ENCODE peak calls at places on chromosomes 13 and 19, in six cellular contexts. One of them, this sample, is unnamed.

GRCh38 chr13:23730251-23730650 is 158.9 kb downstream of the MIPEP start:
- DNase-seq in brain microvascular endothelial cell: no peak
- DNase-seq in stimulated activated CD8-positive, alpha-beta memory T cell treated with anti-CD3 and anti-CD28 coated beads, Interleukin-4, amount 100 ng/mL, for 24 hours: no peak
- DNase-seq in left colon: no peak
- DNase-seq in nephron progenitor cell: no peak
- DNase-seq in mammary epithelial cell: no peak
- DNase-seq in this sample: no peak

GRCh38 chr13:66805657-66806056 is 424.5 kb downstream of the PCDH9 start:
- DNase-seq in brain microvascular endothelial cell: peak
- DNase-seq in stimulated activated CD8-positive, alpha-beta memory T cell treated with anti-CD3 and anti-CD28 coated beads, Interleukin-4, amount 100 ng/mL, for 24 hours: no peak
- DNase-seq in left colon: no peak
- DNase-seq in nephron progenitor cell: no peak
- DNase-seq in mammary epithelial cell: no peak
- DNase-seq in this sample: no peak

GRCh38 chr13:73677041-73677589 is 457.1 kb downstream of the KLF12 start:
- DNase-seq in brain microvascular endothelial cell: peak
- DNase-seq in stimulated activated CD8-positive, alpha-beta memory T cell treated with anti-CD3 and anti-CD28 coated beads, Interleukin-4, amount 100 ng/mL, for 24 hours: no peak
- DNase-seq in left colon: no peak
- DNase-seq in nephron progenitor cell: no peak
- DNase-seq in mammary epithelial cell: peak
- DNase-seq in this sample: no peak

GRCh38 chr19:45352471-45352870 is 11.9 kb downstream of the KLC3 start:
- DNase-seq in brain microvascular endothelial cell: no peak
- DNase-seq in stimulated activated CD8-positive, alpha-beta memory T cell treated with anti-CD3 and anti-CD28 coated beads, Interleukin-4, amount 100 ng/mL, for 24 hours: no peak
- DNase-seq in left colon: no peak
- DNase-seq in nephron progenitor cell: no peak
- DNase-seq in mammary epithelial cell: no peak
- DNase-seq in this sample: peak

GRCh38 chr13:51562011-51562671 is 22.1 kb upstream of the WDFY2 start:
- DNase-seq in brain microvascular endothelial cell: no peak
- DNase-seq in stimulated activated CD8-positive, alpha-beta memory T cell treated with anti-CD3 and anti-CD28 coated beads, Interleukin-4, amount 100 ng/mL, for 24 hours: no peak
- DNase-seq in left colon: no peak
- DNase-seq in nephron progenitor cell: no peak
- DNase-seq in mammary epithelial cell: no peak
- DNase-seq in this sample: no peak

GRCh38 chr13:41563501-41564001 is 106.2 kb downstream of the RGCC start:
- DNase-seq in brain microvascular endothelial cell: peak
- DNase-seq in stimulated activated CD8-positive, alpha-beta memory T cell treated with anti-CD3 and anti-CD28 coated beads, Interleukin-4, amount 100 ng/mL, for 24 hours: no peak
- DNase-seq in left colon: no peak
- DNase-seq in nephron progenitor cell: no peak
- DNase-seq in mammary epithelial cell: peak
- DNase-seq in this sample: no peak

GRCh38 chr13:31199527-31199848 is 287 bp upstream of the B3GLCT start:
- DNase-seq in brain microvascular endothelial cell: no peak
- DNase-seq in stimulated activated CD8-positive, alpha-beta memory T cell treated with anti-CD3 and anti-CD28 coated beads, Interleukin-4, amount 100 ng/mL, for 24 hours: no peak
- DNase-seq in left colon: no peak
- DNase-seq in nephron progenitor cell: no peak
- DNase-seq in mammary epithelial cell: no peak
- DNase-seq in this sample: no peak

GRCh38 chr19:12685831-12686230 is 2.0 kb upstream of the GNG14 start:
- DNase-seq in brain microvascular endothelial cell: no peak
- DNase-seq in stimulated activated CD8-positive, alpha-beta memory T cell treated with anti-CD3 and anti-CD28 coated beads, Interleukin-4, amount 100 ng/mL, for 24 hours: no peak
- DNase-seq in left colon: no peak
- DNase-seq in nephron progenitor cell: no peak
- DNase-seq in mammary epithelial cell: no peak
- DNase-seq in this sample: no peak

GRCh38 chr13:90237852-90238251 is 1109.6 kb upstream of the MIR17HG start:
- DNase-seq in brain microvascular endothelial cell: no peak
- DNase-seq in stimulated activated CD8-positive, alpha-beta memory T cell treated with anti-CD3 and anti-CD28 coated beads, Interleukin-4, amount 100 ng/mL, for 24 hours: no peak
- DNase-seq in left colon: no peak
- DNase-seq in nephron progenitor cell: no peak
- DNase-seq in mammary epithelial cell: no peak
- DNase-seq in this sample: no peak

GRCh38 chr19:29480507-29480906 is 45.3 kb upstream of the VSTM2B start:
- DNase-seq in brain microvascular endothelial cell: no peak
- DNase-seq in stimulated activated CD8-positive, alpha-beta memory T cell treated with anti-CD3 and anti-CD28 coated beads, Interleukin-4, amount 100 ng/mL, for 24 hours: no peak
- DNase-seq in left colon: no peak
- DNase-seq in nephron progenitor cell: no peak
- DNase-seq in mammary epithelial cell: no peak
- DNase-seq in this sample: no peak

GRCh38 chr13:110018009-110018408 is 231.6 kb upstream of the IRS2 start:
- DNase-seq in brain microvascular endothelial cell: no peak
- DNase-seq in stimulated activated CD8-positive, alpha-beta memory T cell treated with anti-CD3 and anti-CD28 coated beads, Interleukin-4, amount 100 ng/mL, for 24 hours: no peak
- DNase-seq in left colon: no peak
- DNase-seq in nephron progenitor cell: no peak
- DNase-seq in mammary epithelial cell: peak
- DNase-seq in this sample: no peak

GRCh38 chr13:28918030-28918429 is 97.9 kb downstream of the MTUS2 start:
- DNase-seq in brain microvascular endothelial cell: no peak
- DNase-seq in stimulated activated CD8-positive, alpha-beta memory T cell treated with anti-CD3 and anti-CD28 coated beads, Interleukin-4, amount 100 ng/mL, for 24 hours: no peak
- DNase-seq in left colon: no peak
- DNase-seq in nephron progenitor cell: no peak
- DNase-seq in mammary epithelial cell: no peak
- DNase-seq in this sample: no peak

GRCh38 chr13:99577934-99578917 is 77.0 kb downstream of the TM9SF2 start:
- DNase-seq in brain microvascular endothelial cell: no peak
- DNase-seq in stimulated activated CD8-positive, alpha-beta memory T cell treated with anti-CD3 and anti-CD28 coated beads, Interleukin-4, amount 100 ng/mL, for 24 hours: no peak
- DNase-seq in left colon: no peak
- DNase-seq in nephron progenitor cell: no peak
- DNase-seq in mammary epithelial cell: no peak
- DNase-seq in this sample: no peak

GRCh38 chr19:39407644-39408391 is 1.2 kb downstream of the ZFP36 start:
- DNase-seq in brain microvascular endothelial cell: no peak
- DNase-seq in stimulated activated CD8-positive, alpha-beta memory T cell treated with anti-CD3 and anti-CD28 coated beads, Interleukin-4, amount 100 ng/mL, for 24 hours: peak
- DNase-seq in left colon: peak
- DNase-seq in nephron progenitor cell: no peak
- DNase-seq in mammary epithelial cell: peak
- DNase-seq in this sample: no peak

GRCh38 chr19:16397791-16398529 is 73.3 kb downstream of the KLF2 start:
- DNase-seq in brain microvascular endothelial cell: no peak
- DNase-seq in stimulated activated CD8-positive, alpha-beta memory T cell treated with anti-CD3 and anti-CD28 coated beads, Interleukin-4, amount 100 ng/mL, for 24 hours: no peak
- DNase-seq in left colon: no peak
- DNase-seq in nephron progenitor cell: no peak
- DNase-seq in mammary epithelial cell: peak
- DNase-seq in this sample: no peak

GRCh38 chr13:40026174-40026585 is 370.7 kb downstream of the COG6 start:
- DNase-seq in brain microvascular endothelial cell: peak
- DNase-seq in stimulated activated CD8-positive, alpha-beta memory T cell treated with anti-CD3 and anti-CD28 coated beads, Interleukin-4, amount 100 ng/mL, for 24 hours: peak
- DNase-seq in left colon: no peak
- DNase-seq in nephron progenitor cell: no peak
- DNase-seq in mammary epithelial cell: peak
- DNase-seq in this sample: peak